ENCODE peak calls at places on chromosomes 5 and 9, in five cellular contexts. R is neuronal stem cell, A is IMR-90, E is mesendoderm, U is H1. S is an unnamed sample.

GRCh38 chr9:99027414-99027813 is 77.5 kb upstream of the TGFBR1 start:
- DNase-seq in R (no peak), A (no peak), E (no peak), U (no peak), S (no peak)

GRCh38 chr9:132069046-132069898 is 10.4 kb downstream of the MED27 start:
- DNase-seq in R (no peak), A (peak), E (no peak), U (no peak), S (peak)

GRCh38 chr5:140840978-140841962 is at the start of gene PCDHA8:
- DNase-seq in R (no peak), A (no peak), E (peak), U (peak), S (peak)

GRCh38 chr5:145531038-145531734 is 304.0 kb downstream of the PRELID2 start:
- DNase-seq in R (no peak), A (peak), E (no peak), U (no peak), S (peak)

GRCh38 chr9:27848315-27848714 is 275.0 kb upstream of the C9orf72 start:
- DNase-seq in R (no peak), A (no peak), E (no peak), U (no peak), S (no peak)

GRCh38 chr5:120695368-120695880 is 231.3 kb downstream of the PRR16 start:
- DNase-seq in R (no peak), A (no peak), E (no peak), U (no peak), S (no peak)

GRCh38 chr9:89755835-89756234 is 151.0 kb downstream of the GADD45G start:
- DNase-seq in R (no peak), A (peak), E (no peak), U (no peak), S (peak)

GRCh38 chr9:21813575-21814473 is 11.4 kb downstream of the MTAP start:
- DNase-seq in R (peak), A (peak), E (peak), U (no peak), S (peak)

GRCh38 chr5:172556262-172556661 is 84.8 kb upstream of the NEURL1B start:
- DNase-seq in R (no peak), A (peak), E (no peak), U (no peak), S (no peak)

GRCh38 chr5:138438724-138439536 is at the start of gene REEP2:
- DNase-seq in R (peak), A (peak), E (peak), U (peak), S (peak)

GRCh38 chr5:33074548-33074947 is 363.4 kb downstream of the NPR3 start:
- DNase-seq in R (no peak), A (peak), E (no peak), U (no peak), S (peak)

GRCh38 chr5:149434162-149435014 is 55.3 kb upstream of the IL17B start:
- DNase-seq in R (peak), A (peak), E (peak), U (peak), S (peak)

GRCh38 chr5:4020386-4020785 is 424.8 kb downstream of the IRX1 start:
- DNase-seq in R (no peak), A (no peak), E (no peak), U (no peak), S (no peak)

GRCh38 chr9:16721972-16722371 is 148.5 kb downstream of the BNC2 start:
- DNase-seq in R (no peak), A (peak), E (no peak), U (no peak), S (peak)

GRCh38 chr9:108002296-108003056 is 512.9 kb upstream of the KLF4 start:
- DNase-seq in R (no peak), A (peak), E (peak), U (no peak), S (no peak)
- H3K4me3 ChIP-seq in R (no peak), A (no peak), E (no peak), U (no peak), S (no peak)

GRCh38 chr5:65762234-65762633 is 40.2 kb downstream of the NLN start:
- DNase-seq in R (no peak), A (no peak), E (no peak), U (no peak), S (no peak)
- H3K18ac ChIP-seq in R (no peak), A (no peak), E (no peak), U (no peak), S (no peak)

GRCh38 chr9:81375461-81376100 is 313.8 kb downstream of the TLE1 start:
- DNase-seq in R (no peak), A (peak), E (peak), U (no peak), S (peak)
- H4K8ac ChIP-seq in R (no peak), A (no peak), E (no peak), U (no peak), S (peak)

GRCh38 chr5:143229426-143229895 is 174.0 kb downstream of the NR3C1 start:
- DNase-seq in R (no peak), A (no peak), E (no peak), U (no peak), S (no peak)

GRCh38 chr5:143230676-143230996 is 172.8 kb downstream of the NR3C1 start:
- DNase-seq in R (no peak), A (no peak), E (no peak), U (no peak), S (no peak)

GRCh38 chr5:143231426-143231825 is 172.1 kb downstream of the NR3C1 start:
- DNase-seq in R (no peak), A (peak), E (no peak), U (no peak), S (no peak)

GRCh38 chr5:143228597-143229293 is 174.7 kb downstream of the NR3C1 start:
- DNase-seq in R (no peak), A (no peak), E (no peak), U (no peak), S (no peak)

GRCh38 chr5:143229896-143230675 is 173.4 kb downstream of the NR3C1 start:
- DNase-seq in R (no peak), A (no peak), E (peak), U (no peak), S (no peak)
- H3K4me3 ChIP-seq in R (no peak), A (no peak), E (no peak), U (no peak), S (peak)

DNA sequence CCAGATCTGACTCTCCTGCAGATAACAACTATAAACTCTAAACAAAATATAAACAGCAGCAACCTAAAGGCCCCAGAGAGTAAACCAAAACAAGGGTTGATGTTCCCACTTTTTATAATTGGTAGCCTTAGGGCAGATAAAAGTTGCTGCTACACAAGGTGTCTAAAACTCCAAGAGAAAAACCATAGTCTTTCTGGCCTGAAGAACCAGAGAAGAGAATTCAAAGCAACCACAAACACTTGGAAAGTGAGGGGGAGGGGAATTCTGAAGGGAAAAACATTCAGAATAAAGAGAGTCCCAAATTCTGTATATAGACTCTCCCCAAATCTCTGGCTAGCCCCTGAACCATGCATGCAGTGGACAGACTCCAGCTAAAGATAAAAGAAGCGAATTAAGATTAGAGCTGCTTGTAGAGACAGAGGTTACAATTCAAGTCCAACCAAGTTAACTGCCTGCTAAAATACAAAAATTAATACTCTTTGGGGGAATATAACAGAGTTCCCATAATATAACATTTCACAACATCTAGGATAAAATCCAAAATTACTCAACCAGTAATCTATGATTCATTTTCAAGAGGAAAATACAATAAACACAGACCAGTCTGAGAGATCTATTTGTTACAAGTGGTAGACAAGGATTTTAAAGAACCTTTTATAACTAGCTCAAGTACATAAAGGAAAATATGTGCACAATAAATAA is 37.5 kb upstream of the RGMB start:
- DNase-seq in R (no peak), A (peak), E (no peak), U (no peak), S (peak)
- H3K18ac ChIP-seq in R (no peak), A (peak), E (no peak), U (no peak), S (no peak)

DNA sequence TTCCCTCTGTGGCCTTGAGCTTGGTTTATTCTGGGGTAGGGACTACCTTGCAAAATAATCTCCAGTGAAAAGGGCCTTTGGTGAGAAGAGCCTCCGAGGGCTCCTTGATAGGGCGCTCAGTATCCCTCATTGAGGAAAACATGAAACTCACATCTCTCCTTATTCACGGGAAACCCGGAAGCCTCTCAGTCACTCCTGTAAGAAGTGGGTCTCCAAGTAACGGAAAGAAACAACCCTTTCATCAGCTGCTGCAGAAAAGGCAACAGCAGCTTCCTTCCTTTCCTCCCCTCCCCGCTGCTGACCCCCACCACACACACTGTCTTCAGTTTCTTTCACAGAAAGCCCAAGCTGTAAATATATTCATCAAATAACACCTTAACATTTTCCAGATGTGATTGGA is 81.5 kb downstream of the C9orf152 start:
- DNase-seq in R (no peak), A (no peak), E (peak), U (no peak), S (peak)
- H4K8ac ChIP-seq in R (no peak), A (peak), E (no peak), U (no peak), S (peak)

S was measured in mesenchymal stem cell.